ENCODE peak calls at places on chromosomes 6 and 20, in five cellular contexts. One of them, this sample, is unnamed.

GRCh38 chr20:51720854-51721253 is 47.3 kb downstream of the ATP9A start:
- DNase-seq in A549: no peak
- DNase-seq in right cardiac atrium: no peak
- DNase-seq in PC-3: no peak
- DNase-seq in CD4-positive, CD25-positive, alpha-beta regulatory T cell: no peak
- DNase-seq in this sample: no peak

GRCh38 chr6:27544612-27545260 is 71.8 kb upstream of the ZNF184 start:
- DNase-seq in A549: no peak
- DNase-seq in right cardiac atrium: no peak
- DNase-seq in PC-3: no peak
- DNase-seq in CD4-positive, CD25-positive, alpha-beta regulatory T cell: no peak
- DNase-seq in this sample: no peak

GRCh38 chr20:42985628-42986027 is 204.1 kb downstream of the PTPRT start:
- DNase-seq in A549: no peak
- DNase-seq in right cardiac atrium: no peak
- DNase-seq in PC-3: no peak
- DNase-seq in CD4-positive, CD25-positive, alpha-beta regulatory T cell: no peak
- DNase-seq in this sample: no peak

GRCh38 chr6:119317007-119317406 is 32.6 kb downstream of the MAN1A1 start:
- DNase-seq in A549: no peak
- DNase-seq in right cardiac atrium: no peak
- DNase-seq in PC-3: no peak
- DNase-seq in CD4-positive, CD25-positive, alpha-beta regulatory T cell: no peak
- DNase-seq in this sample: no peak

GRCh38 chr20:49479785-49480184 is 2.7 kb downstream of the KCNB1 start:
- DNase-seq in A549: no peak
- DNase-seq in right cardiac atrium: no peak
- DNase-seq in PC-3: no peak
- DNase-seq in CD4-positive, CD25-positive, alpha-beta regulatory T cell: no peak
- DNase-seq in this sample: no peak

GRCh38 chr20:49907405-49908257 is 7.7 kb downstream of the SPATA2 start:
- DNase-seq in A549: no peak
- DNase-seq in right cardiac atrium: no peak
- DNase-seq in PC-3: no peak
- DNase-seq in CD4-positive, CD25-positive, alpha-beta regulatory T cell: no peak
- DNase-seq in this sample: no peak

GRCh38 chr6:153595903-153596302 is 443.1 kb upstream of the OPRM1 start:
- DNase-seq in A549: no peak
- DNase-seq in right cardiac atrium: no peak
- DNase-seq in PC-3: peak; percentile 3
- DNase-seq in CD4-positive, CD25-positive, alpha-beta regulatory T cell: no peak
- DNase-seq in this sample: no peak

GRCh38 chr6:134134654-134135053 is 82.2 kb upstream of the SLC2A12 start:
- DNase-seq in A549: no peak
- DNase-seq in right cardiac atrium: no peak
- DNase-seq in PC-3: no peak
- DNase-seq in CD4-positive, CD25-positive, alpha-beta regulatory T cell: no peak
- DNase-seq in this sample: no peak

GRCh38 chr20:33673411-33674293 is 576 bp downstream of the NECAB3 start:
- DNase-seq in A549: no peak
- DNase-seq in right cardiac atrium: peak; percentile 61
- DNase-seq in PC-3: peak; percentile 31
- DNase-seq in CD4-positive, CD25-positive, alpha-beta regulatory T cell: no peak
- DNase-seq in this sample: no peak

GRCh38 chr6:105926318-105926717 is 159.8 kb upstream of the PRDM1 start:
- DNase-seq in A549: no peak
- DNase-seq in right cardiac atrium: no peak
- DNase-seq in PC-3: no peak
- DNase-seq in CD4-positive, CD25-positive, alpha-beta regulatory T cell: no peak
- DNase-seq in this sample: no peak

GRCh38 chr6:130575971-130576370 is 210.2 kb downstream of the TMEM200A start:
- DNase-seq in A549: no peak
- DNase-seq in right cardiac atrium: no peak
- DNase-seq in PC-3: no peak
- DNase-seq in CD4-positive, CD25-positive, alpha-beta regulatory T cell: peak; percentile 84
- DNase-seq in this sample: no peak

GRCh38 chr6:130694617-130695016 is 132.6 kb upstream of the SMLR1 start:
- DNase-seq in A549: no peak
- DNase-seq in right cardiac atrium: no peak
- DNase-seq in PC-3: no peak
- DNase-seq in CD4-positive, CD25-positive, alpha-beta regulatory T cell: no peak
- DNase-seq in this sample: no peak

GRCh38 chr6:161434331-161434730 is 160.5 kb upstream of the AGPAT4 start:
- DNase-seq in A549: no peak
- DNase-seq in right cardiac atrium: no peak
- DNase-seq in PC-3: no peak
- DNase-seq in CD4-positive, CD25-positive, alpha-beta regulatory T cell: no peak
- DNase-seq in this sample: no peak

GRCh38 chr6:20707870-20708269 is 173.6 kb downstream of the CDKAL1 start:
- DNase-seq in A549: no peak
- DNase-seq in right cardiac atrium: no peak
- DNase-seq in PC-3: no peak
- DNase-seq in CD4-positive, CD25-positive, alpha-beta regulatory T cell: no peak
- DNase-seq in this sample: no peak

GRCh38 chr6:150876598-150876997 is 11.1 kb downstream of the MTHFD1L start:
- DNase-seq in A549: no peak
- DNase-seq in right cardiac atrium: peak; percentile 80
- DNase-seq in PC-3: no peak
- DNase-seq in CD4-positive, CD25-positive, alpha-beta regulatory T cell: no peak
- DNase-seq in this sample: peak; percentile 33

GRCh38 chr6:37556884-37557644 is 57.4 kb upstream of the CCDC167 start:
- DNase-seq in A549: no peak
- DNase-seq in right cardiac atrium: no peak
- DNase-seq in PC-3: no peak
- DNase-seq in CD4-positive, CD25-positive, alpha-beta regulatory T cell: no peak
- DNase-seq in this sample: no peak

GRCh38 chr6:96330884-96331283 is 190.7 kb upstream of the UFL1 start:
- DNase-seq in A549: no peak
- DNase-seq in right cardiac atrium: no peak
- DNase-seq in PC-3: no peak
- DNase-seq in CD4-positive, CD25-positive, alpha-beta regulatory T cell: no peak
- DNase-seq in this sample: no peak

GRCh38 chr20:31680286-31681127 is 42.2 kb downstream of the BCL2L1 start:
- DNase-seq in A549: no peak
- DNase-seq in right cardiac atrium: no peak
- DNase-seq in PC-3: peak; percentile 1
- DNase-seq in CD4-positive, CD25-positive, alpha-beta regulatory T cell: no peak
- DNase-seq in this sample: no peak
- H3K27ac ChIP-seq in A549: peak overlapping the region; percentile 75
- H3K27ac ChIP-seq in right cardiac atrium: peak overlapping the region; percentile 54
- H3K27ac ChIP-seq in PC-3: no peak overlapping the region
- H3K27ac ChIP-seq in CD4-positive, CD25-positive, alpha-beta regulatory T cell: peak overlapping the region; percentile 48
- H3K27ac ChIP-seq in this sample: no peak overlapping the region

GRCh38 chr20:3801299-3801698 is 5.2 kb downstream of the CDC25B start:
- DNase-seq in A549: no peak
- DNase-seq in right cardiac atrium: no peak
- DNase-seq in PC-3: no peak
- DNase-seq in CD4-positive, CD25-positive, alpha-beta regulatory T cell: no peak
- DNase-seq in this sample: no peak

GRCh38 chr20:3801846-3802245 is 5.7 kb downstream of the CDC25B start:
- DNase-seq in A549: no peak
- DNase-seq in right cardiac atrium: peak; percentile 48
- DNase-seq in PC-3: no peak
- DNase-seq in CD4-positive, CD25-positive, alpha-beta regulatory T cell: no peak
- DNase-seq in this sample: no peak

GRCh38 chr20:3798908-3799248 is 2.8 kb downstream of the CDC25B start:
- DNase-seq in A549: no peak
- DNase-seq in right cardiac atrium: peak; percentile 21
- DNase-seq in PC-3: no peak
- DNase-seq in CD4-positive, CD25-positive, alpha-beta regulatory T cell: no peak
- DNase-seq in this sample: no peak

GRCh38 chr20:3800878-3801260 is 4.8 kb downstream of the CDC25B start:
- DNase-seq in A549: no peak
- DNase-seq in right cardiac atrium: peak; percentile 46
- DNase-seq in PC-3: no peak
- DNase-seq in CD4-positive, CD25-positive, alpha-beta regulatory T cell: no peak
- DNase-seq in this sample: no peak

DNA sequence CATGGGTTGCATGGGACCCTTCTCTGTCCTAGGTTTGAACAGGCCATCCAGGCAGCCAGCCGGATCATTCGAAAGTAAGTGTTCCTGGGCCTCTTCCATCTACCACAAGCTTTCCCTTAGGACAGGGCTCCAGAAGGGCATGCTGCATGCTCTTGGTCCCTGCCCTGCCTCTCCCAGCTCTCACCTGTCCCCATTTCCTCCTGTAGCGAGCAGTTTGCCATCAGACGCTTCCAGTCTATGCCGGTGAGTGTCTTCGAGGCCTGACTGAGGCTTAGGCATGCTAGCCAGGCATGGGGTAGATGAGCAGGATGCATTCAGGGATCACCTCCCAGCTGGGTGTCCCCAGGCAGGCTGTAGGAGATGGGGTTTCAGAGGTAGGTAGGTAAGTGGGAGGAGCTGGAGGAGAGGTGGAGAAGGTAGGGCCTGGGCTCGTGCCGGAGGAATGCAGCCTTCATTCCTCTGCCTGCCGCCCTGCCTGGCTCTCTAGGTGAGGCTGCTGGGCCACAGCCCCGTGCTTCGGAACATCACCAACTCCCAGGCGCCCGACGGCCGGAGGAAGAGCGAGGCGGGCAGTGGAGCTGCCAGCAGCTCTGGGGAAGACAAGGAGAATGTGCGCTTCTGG is 4.3 kb downstream of the CDC25B start:
- DNase-seq in A549: no peak
- DNase-seq in right cardiac atrium: peak; percentile 21
- DNase-seq in PC-3: no peak
- DNase-seq in CD4-positive, CD25-positive, alpha-beta regulatory T cell: no peak
- DNase-seq in this sample: no peak
- H3K27ac ChIP-seq in A549: peak overlapping the region; percentile 98
- H3K27ac ChIP-seq in right cardiac atrium: no peak overlapping the region
- H3K27ac ChIP-seq in PC-3: no peak overlapping the region
- H3K27ac ChIP-seq in CD4-positive, CD25-positive, alpha-beta regulatory T cell: peak overlapping the region; percentile 73
- H3K27ac ChIP-seq in this sample: no peak overlapping the region

DNA sequence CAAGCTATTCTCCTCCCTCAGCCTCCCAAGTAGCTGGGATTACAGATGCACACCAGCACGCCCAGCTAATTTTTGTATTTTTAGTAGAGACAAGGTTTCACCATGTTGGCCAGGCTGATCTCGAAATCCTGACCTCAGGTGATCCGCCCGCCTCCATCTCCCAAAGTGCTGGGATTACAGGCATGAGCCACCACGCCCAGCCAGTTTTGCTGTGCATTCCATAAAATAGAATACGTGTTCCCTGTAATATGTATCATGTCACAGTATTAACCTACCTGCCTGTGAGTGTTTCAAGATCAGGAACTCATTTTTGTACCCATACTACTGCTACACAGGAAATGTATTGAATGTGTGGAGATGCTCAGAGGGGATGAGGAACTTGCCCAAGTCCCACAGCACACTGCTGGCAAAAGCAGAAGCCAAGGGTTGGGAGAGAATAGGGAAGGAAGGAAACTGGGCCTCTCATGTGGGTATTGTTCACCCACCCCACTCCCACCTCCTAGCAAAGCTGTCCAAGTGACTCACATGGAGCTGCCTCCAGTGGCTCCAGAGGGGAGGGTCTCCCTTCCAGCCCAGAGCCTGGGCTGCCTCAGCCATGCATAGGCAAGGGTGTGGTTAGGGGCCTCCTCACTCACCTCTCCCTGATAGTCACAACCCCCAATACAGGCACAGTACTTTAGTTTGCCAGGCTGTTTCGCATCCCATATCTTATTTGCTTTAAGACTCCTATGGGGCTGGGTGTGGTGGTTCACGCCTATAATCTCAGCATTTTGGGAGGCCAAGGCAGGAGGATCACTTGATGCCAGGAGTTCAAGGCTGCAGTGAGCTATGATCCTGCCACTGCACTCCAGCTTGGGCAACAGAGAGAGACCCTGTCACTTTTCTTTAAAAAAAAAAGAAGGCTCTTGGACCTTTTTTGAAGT is 9.4 kb downstream of the HM13 start:
- DNase-seq in A549: no peak
- DNase-seq in right cardiac atrium: peak; percentile 52
- DNase-seq in PC-3: no peak
- DNase-seq in CD4-positive, CD25-positive, alpha-beta regulatory T cell: no peak
- DNase-seq in this sample: no peak
- H3K27ac ChIP-seq in A549: no peak overlapping the region
- H3K27ac ChIP-seq in right cardiac atrium: no peak overlapping the region
- H3K27ac ChIP-seq in PC-3: no peak overlapping the region
- H3K27ac ChIP-seq in CD4-positive, CD25-positive, alpha-beta regulatory T cell: no peak overlapping the region
- H3K27ac ChIP-seq in this sample: no peak overlapping the region

GRCh38 chr6:166532302-166532701 is 54.2 kb downstream of the RAMACL start:
- DNase-seq in A549: no peak
- DNase-seq in right cardiac atrium: no peak
- DNase-seq in PC-3: no peak
- DNase-seq in CD4-positive, CD25-positive, alpha-beta regulatory T cell: no peak
- DNase-seq in this sample: no peak

GRCh38 chr6:166530211-166531045 is 56.0 kb downstream of the RAMACL start:
- DNase-seq in A549: peak; percentile 40
- DNase-seq in right cardiac atrium: no peak
- DNase-seq in PC-3: peak; percentile 91
- DNase-seq in CD4-positive, CD25-positive, alpha-beta regulatory T cell: no peak
- DNase-seq in this sample: no peak

GRCh38 chr6:166538297-166539010 is 48.0 kb downstream of the RAMACL start:
- DNase-seq in A549: no peak
- DNase-seq in right cardiac atrium: no peak
- DNase-seq in PC-3: no peak
- DNase-seq in CD4-positive, CD25-positive, alpha-beta regulatory T cell: no peak
- DNase-seq in this sample: no peak

GRCh38 chr6:166533205-166533824 is 53.2 kb downstream of the RAMACL start:
- DNase-seq in A549: no peak
- DNase-seq in right cardiac atrium: no peak
- DNase-seq in PC-3: peak; percentile 20
- DNase-seq in CD4-positive, CD25-positive, alpha-beta regulatory T cell: no peak
- DNase-seq in this sample: no peak

DNA sequence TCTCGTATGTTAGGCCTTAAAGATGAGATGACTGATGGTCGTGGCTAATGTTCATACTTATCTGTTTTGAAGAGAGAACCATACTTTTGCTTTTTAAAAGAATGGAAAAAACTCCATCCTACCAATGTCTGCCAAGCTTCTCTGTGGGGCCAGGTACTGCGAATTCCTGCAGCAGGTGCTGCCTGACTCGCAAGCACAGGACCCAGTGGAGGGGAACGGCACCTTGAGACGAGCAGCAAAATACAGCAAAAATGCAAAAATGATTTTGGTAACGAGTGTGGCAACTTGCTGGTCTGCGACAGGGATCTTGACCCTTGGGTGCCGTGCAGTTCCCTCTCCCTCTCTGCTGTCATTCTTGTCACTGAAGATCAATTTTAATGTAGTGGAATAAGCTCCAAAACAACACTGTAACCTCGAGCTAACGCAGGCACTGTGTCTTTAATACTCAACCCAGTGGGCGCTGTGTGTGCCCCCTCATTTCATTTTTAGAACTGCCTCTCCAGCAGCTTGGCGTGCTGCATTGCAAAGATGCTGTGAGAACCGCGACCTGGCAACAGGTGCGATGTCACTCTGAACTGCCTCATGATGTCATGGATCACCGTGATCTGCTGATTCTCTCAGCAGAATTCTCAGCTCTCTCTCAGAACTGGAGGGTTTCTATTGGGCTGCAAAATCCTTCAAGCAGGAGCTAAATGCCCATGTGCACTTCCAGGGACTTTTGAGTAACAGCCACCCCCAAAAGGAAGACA is 51.6 kb downstream of the RAMACL start:
- DNase-seq in A549: no peak
- DNase-seq in right cardiac atrium: no peak
- DNase-seq in PC-3: no peak
- DNase-seq in CD4-positive, CD25-positive, alpha-beta regulatory T cell: no peak
- DNase-seq in this sample: no peak
- H3K27ac ChIP-seq in A549: no peak overlapping the region
- H3K27ac ChIP-seq in right cardiac atrium: no peak overlapping the region
- H3K27ac ChIP-seq in PC-3: no peak overlapping the region
- H3K27ac ChIP-seq in CD4-positive, CD25-positive, alpha-beta regulatory T cell: no peak overlapping the region
- H3K27ac ChIP-seq in this sample: peak overlapping the region; percentile 44

GRCh38 chr20:8583209-8584106 is 451.4 kb downstream of the PLCB1 start:
- DNase-seq in A549: no peak
- DNase-seq in right cardiac atrium: no peak
- DNase-seq in PC-3: no peak
- DNase-seq in CD4-positive, CD25-positive, alpha-beta regulatory T cell: no peak
- DNase-seq in this sample: peak; percentile 14
- H3K27ac ChIP-seq in A549: no peak overlapping the region
- H3K27ac ChIP-seq in right cardiac atrium: no peak overlapping the region
- H3K27ac ChIP-seq in PC-3: no peak overlapping the region
- H3K27ac ChIP-seq in CD4-positive, CD25-positive, alpha-beta regulatory T cell: no peak overlapping the region
- H3K27ac ChIP-seq in this sample: peak overlapping the region; percentile 41